ENCODE peak calls at places on chromosomes 12 and 14, in six cellular contexts. H is amygdala; C is activated T-cell treated with anti-CD3 and anti-CD28 coated beads, Interleukin-2, amount 50 U/mL, for 48 hours; Y is activated CD8-positive, alpha-beta memory T cell treated with anti-CD3 and anti-CD28 coated beads, Interleukin-2, amount 50 U/mL, for 4 hours; W is T-helper 1 cell; O is endothelial cell. A is an unnamed sample.

GRCh38 chr12:48788852-48789775 is at the start of gene ADCY6:
- DNase-seq in C (peak; percentile 32), H (peak; percentile 77), W (no peak), O (peak; percentile 68), Y (no peak), A (no peak)

GRCh38 chr14:31207746-31208545 is at the start of gene HECTD1:
- DNase-seq in Y (peak; percentile 89), C (peak; percentile 93), O (peak; percentile 96), W (peak; percentile 93), H (peak; percentile 87), A (peak; percentile 97)

GRCh38 chr14:94650806-94651805 is 38.9 kb downstream of the SERPINA3 start:
- DNase-seq in C (no peak), W (no peak), Y (no peak), O (no peak), H (no peak), A (no peak)

GRCh38 chr12:2023365-2023764 is 19.1 kb upstream of the DCP1B start:
- DNase-seq in W (no peak), H (no peak), C (no peak), O (peak; percentile 15), Y (no peak), A (no peak)

GRCh38 chr14:25150934-25151790 is 101.2 kb upstream of the STXBP6 start:
- DNase-seq in C (no peak), O (no peak), H (no peak), Y (no peak), W (peak; percentile 8), A (peak; percentile 22)

GRCh38 chr14:73784065-73784987 is 67.3 kb upstream of the PTGR2 start:
- DNase-seq in H (no peak), W (no peak), Y (no peak), O (no peak), C (no peak), A (peak; percentile 35)

GRCh38 chr12:44240186-44240585 is 404.3 kb downstream of the TMEM117 start:
- DNase-seq in C (no peak), Y (no peak), W (no peak), H (no peak), O (no peak), A (no peak)

GRCh38 chr12:75526655-75527511 is 15.5 kb upstream of the KRR1 start:
- DNase-seq in H (no peak), O (peak; percentile 16), C (peak; percentile 30), Y (no peak), W (peak; percentile 37), A (peak; percentile 26)

GRCh38 chr14:76862546-76863282 is 36.5 kb downstream of the LRRC74A start:
- DNase-seq in H (no peak), O (no peak), C (no peak), Y (no peak), W (no peak), A (no peak)

GRCh38 chr12:81257952-81258551 is 180.2 kb downstream of the ACSS3 start:
- DNase-seq in C (no peak), W (no peak), Y (no peak), H (no peak), O (peak; percentile 26), A (no peak)

GRCh38 chr12:121214855-121215745 is 5.2 kb downstream of the P2RX4 start:
- DNase-seq in H (no peak), O (no peak), Y (no peak), C (no peak), W (peak; percentile 36), A (no peak)

GRCh38 chr12:95633671-95634465 is 82.6 kb upstream of the USP44 start:
- DNase-seq in O (no peak), H (no peak), W (no peak), C (no peak), Y (no peak), A (no peak)

GRCh38 chr12:47799357-47799955 is 20.2 kb downstream of the HDAC7 start:
- DNase-seq in Y (no peak), W (no peak), O (no peak), C (no peak), H (peak; percentile 83), A (no peak)

GRCh38 chr14:75572104-75572503 is 6.3 kb upstream of the FLVCR2 start:
- DNase-seq in Y (no peak), O (no peak), W (no peak), H (no peak), C (no peak), A (no peak)

GRCh38 chr14:58313699-58314098 is 15.3 kb downstream of the ARID4A start:
- DNase-seq in W (no peak), Y (no peak), C (no peak), O (no peak), H (no peak), A (no peak)

GRCh38 chr14:39251547-39251946 is 17.8 kb downstream of the MIA2 start:
- DNase-seq in W (no peak), O (no peak), C (no peak), H (no peak), Y (no peak), A (no peak)

GRCh38 chr12:23001487-23001886 is 376.5 kb downstream of the ETNK1 start:
- DNase-seq in H (no peak), W (no peak), O (no peak), C (no peak), Y (no peak), A (no peak)

GRCh38 chr12:117857632-117858274 is 111.0 kb downstream of the KSR2 start:
- DNase-seq in O (peak; percentile 71), W (peak; percentile 33), C (peak; percentile 74), Y (peak; percentile 46), H (no peak), A (peak; percentile 56)

GRCh38 chr12:120879711-120880300 is 24.4 kb downstream of the SPPL3 start:
- DNase-seq in H (no peak), Y (no peak), C (no peak), W (no peak), O (no peak), A (no peak)

GRCh38 chr12:52783563-52784316 is 6.6 kb upstream of the KRT76 start:
- DNase-seq in Y (no peak), C (no peak), W (no peak), O (no peak), H (no peak), A (no peak)

GRCh38 chr14:72318648-72319047 is 386.4 kb downstream of the RGS6 start:
- DNase-seq in Y (no peak), H (no peak), C (no peak), W (peak; percentile 59), O (no peak), A (no peak)

GRCh38 chr12:132604108-132605054 is 6.0 kb downstream of the LRCOL1 start:
- DNase-seq in W (no peak), H (no peak), Y (no peak), C (no peak), O (peak; percentile 3), A (no peak)

GRCh38 chr14:96986701-96987474 is 189.7 kb downstream of the VRK1 start:
- DNase-seq in W (no peak), C (no peak), O (no peak), Y (no peak), H (no peak), A (peak; percentile 43)

GRCh38 chr14:89427426-89428162 is 10.6 kb upstream of the FOXN3 start:
- DNase-seq in Y (no peak), H (no peak), W (no peak), C (no peak), O (no peak), A (no peak)

GRCh38 chr12:24839268-24839791 is 109.6 kb downstream of the BCAT1 start:
- DNase-seq in W (peak; percentile 96), O (no peak), C (peak; percentile 81), Y (peak; percentile 14), H (no peak), A (no peak)

GRCh38 chr12:39502657-39503056 is 59.7 kb upstream of the KIF21A start:
- DNase-seq in O (no peak), W (no peak), Y (no peak), H (no peak), C (no peak), A (no peak)

GRCh38 chr14:106551265-106551664 is 1024.9 kb downstream of the TMEM121 start:
- DNase-seq in O (no peak), C (no peak), H (no peak), W (no peak), Y (no peak), A (no peak)

GRCh38 chr12:110917961-110918360 is 2.4 kb downstream of the MYL2 start:
- DNase-seq in Y (no peak), W (no peak), C (no peak), H (no peak), O (no peak), A (no peak)

GRCh38 chr12:123089631-123090353 is 61.1 kb downstream of the PITPNM2 start:
- DNase-seq in O (no peak), H (no peak), W (no peak), C (no peak), Y (no peak), A (no peak)

GRCh38 chr14:32713856-32714255 is 224.8 kb upstream of the NPAS3 start:
- DNase-seq in C (no peak), O (no peak), Y (no peak), W (no peak), H (no peak), A (no peak)

GRCh38 chr12:26978801-26979200 is 35.4 kb downstream of the TM7SF3 start:
- DNase-seq in W (no peak), Y (no peak), C (no peak), O (no peak), H (no peak), A (no peak)

GRCh38 chr14:101632520-101632919 is 71.2 kb downstream of the DIO3 start:
- DNase-seq in O (no peak), W (no peak), H (no peak), Y (no peak), C (no peak), A (no peak)

A was measured in B cell.